ENCODE peak calls at places on chromosome 6, in seven cellular contexts. P is HCT116, V is SK-N-SH, W is GM12878, E is HepG2, Q is K562, J is H1. F is an unnamed sample.

GRCh38 chr6:158474961-158475343 is 84.9 kb upstream of the TMEM181 start:
- DNase-seq in P (no peak), V (no peak), W (no peak), E (peak), Q (no peak), J (no peak), F (peak)

GRCh38 chr6:44129841-44130322 is 2.5 kb downstream of the TMEM63B start:
- DNase-seq in P (no peak), V (no peak), W (no peak), E (peak), Q (peak), J (no peak), F (no peak)

GRCh38 chr6:23228439-23229024 is 659.2 kb downstream of the HDGFL1 start:
- DNase-seq in P (no peak), V (no peak), W (no peak), E (no peak), Q (no peak), J (no peak), F (no peak)

GRCh38 chr6:98142839-98143238 is 691.5 kb upstream of the POU3F2 start:
- DNase-seq in P (no peak), V (no peak), W (no peak), E (no peak), Q (no peak), J (no peak), F (no peak)

GRCh38 chr6:18405477-18406293 is 18.5 kb downstream of the RNF144B start:
- DNase-seq in P (no peak), V (no peak), W (no peak), E (no peak), Q (no peak), J (no peak), F (peak)

GRCh38 chr6:38552136-38552535 is 87.6 kb downstream of the BTBD9 start:
- DNase-seq in P (no peak), V (no peak), W (peak), E (no peak), Q (no peak), J (no peak), F (no peak)

GRCh38 chr6:49646130-49646824 is 9.6 kb upstream of the RHAG start:
- DNase-seq in P (no peak), V (no peak), W (no peak), E (no peak), Q (peak), J (no peak), F (no peak)

GRCh38 chr6:52649521-52649920 is 21.4 kb upstream of the TMEM14A start:
- DNase-seq in P (no peak), V (no peak), W (no peak), E (no peak), Q (no peak), J (no peak), F (no peak)

GRCh38 chr6:110658621-110659211 is 156.6 kb downstream of the CDK19 start:
- DNase-seq in P (no peak), V (no peak), W (no peak), E (no peak), Q (no peak), J (no peak), F (no peak)

GRCh38 chr6:99016355-99016754 is 68.6 kb upstream of the FBXL4 start:
- DNase-seq in P (no peak), V (no peak), W (no peak), E (no peak), Q (no peak), J (no peak), F (no peak)

GRCh38 chr6:36118550-36119107 is 11.7 kb upstream of the MAPK13 start:
- DNase-seq in P (no peak), V (no peak), W (no peak), E (peak), Q (peak), J (no peak), F (no peak)

GRCh38 chr6:3355011-3355357 is 96.2 kb downstream of the PSMG4 start:
- DNase-seq in P (no peak), V (no peak), W (no peak), E (no peak), Q (peak), J (no peak), F (no peak)

GRCh38 chr6:130708338-130708737 is 118.9 kb upstream of the SMLR1 start:
- DNase-seq in P (no peak), V (no peak), W (no peak), E (no peak), Q (no peak), J (no peak), F (peak)

GRCh38 chr6:126117251-126117650 is 130.9 kb downstream of the TRMT11 start:
- DNase-seq in P (no peak), V (no peak), W (no peak), E (no peak), Q (no peak), J (no peak), F (no peak)

GRCh38 chr6:3386374-3386857 is 70.4 kb downstream of the SLC22A23 start:
- DNase-seq in P (no peak), V (no peak), W (no peak), E (no peak), Q (no peak), J (no peak), F (no peak)

GRCh38 chr6:16927205-16927604 is 165.9 kb upstream of the ATXN1 start:
- DNase-seq in P (no peak), V (no peak), W (no peak), E (no peak), Q (no peak), J (no peak), F (no peak)

GRCh38 chr6:132322398-132322797 is 78.9 kb downstream of the MOXD1 start:
- DNase-seq in P (no peak), V (no peak), W (no peak), E (no peak), Q (no peak), J (no peak), F (no peak)

GRCh38 chr6:43999628-44000027 is 127.6 kb downstream of the MRPL14 start:
- DNase-seq in P (no peak), V (no peak), W (no peak), E (no peak), Q (no peak), J (no peak), F (no peak)

GRCh38 chr6:44704240-44705150 is 317.0 kb downstream of the CDC5L start:
- DNase-seq in P (no peak), V (no peak), W (peak), E (no peak), Q (no peak), J (no peak), F (no peak)

GRCh38 chr6:104684911-104685415 is 174.8 kb downstream of the HACE1 start:
- DNase-seq in P (no peak), V (no peak), W (no peak), E (no peak), Q (no peak), J (no peak), F (no peak)

GRCh38 chr6:161889324-161889723 is 615.5 kb upstream of the AGPAT4 start:
- DNase-seq in P (no peak), V (no peak), W (no peak), E (no peak), Q (no peak), J (no peak), F (no peak)

GRCh38 chr6:100472674-100473073 is 8.0 kb upstream of the SIM1 start:
- DNase-seq in P (no peak), V (no peak), W (peak), E (no peak), Q (no peak), J (no peak), F (no peak)

GRCh38 chr6:84635081-84635745 is 129.2 kb downstream of the TBX18 start:
- DNase-seq in P (no peak), V (no peak), W (no peak), E (no peak), Q (no peak), J (no peak), F (no peak)

GRCh38 chr6:127190552-127190951 is 72.1 kb downstream of the RSPO3 start:
- DNase-seq in P (peak), V (no peak), W (no peak), E (no peak), Q (peak), J (no peak), F (no peak)

GRCh38 chr6:5619249-5619648 is 357.9 kb downstream of the FARS2 start:
- DNase-seq in P (no peak), V (no peak), W (peak), E (no peak), Q (no peak), J (no peak), F (no peak)
- TF ChIP-seq JUND in P (no peak), V (no peak), W (no peak), E (no peak), Q (no peak), J (no peak), F (no peak)

DNA sequence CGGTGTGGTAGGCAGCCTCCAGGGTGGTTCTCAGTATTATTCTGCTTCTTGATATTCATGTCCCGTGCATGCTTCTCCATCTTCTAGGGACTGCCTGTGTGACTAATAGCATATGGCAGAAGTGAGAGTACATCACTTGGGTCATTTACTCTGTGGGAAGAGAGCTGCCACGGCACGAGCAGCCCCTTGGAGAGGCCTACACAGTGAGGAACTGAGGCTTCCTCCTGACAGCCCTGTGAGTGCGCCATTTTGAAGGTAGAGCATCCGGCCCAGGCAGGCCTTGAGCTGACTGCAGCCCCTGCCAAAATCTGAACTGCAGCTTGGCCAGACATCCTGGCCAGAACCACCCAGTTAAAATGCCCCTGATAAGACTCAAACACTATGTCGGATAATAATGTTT is 17.3 kb upstream of the MCUR1 start:
- DNase-seq in P (no peak), V (no peak), W (no peak), E (no peak), Q (no peak), J (no peak), F (no peak)
- TF ChIP-seq JUND in P (no peak), V (no peak), W (no peak), E (no peak), Q (no peak), J (no peak), F (no peak)

GRCh38 chr6:89120371-89120770 is 2.5 kb upstream of the SRSF12 start:
- DNase-seq in P (no peak), V (no peak), W (no peak), E (no peak), Q (no peak), J (no peak), F (no peak)

GRCh38 chr6:89118931-89119330 is 1.1 kb upstream of the SRSF12 start:
- DNase-seq in P (no peak), V (peak), W (no peak), E (no peak), Q (no peak), J (no peak), F (peak)

GRCh38 chr6:89117285-89118108 is at the start of gene SRSF12:
- DNase-seq in P (no peak), V (peak), W (no peak), E (no peak), Q (no peak), J (no peak), F (peak)

GRCh38 chr6:89122625-89123024 is 4.8 kb upstream of the SRSF12 start:
- DNase-seq in P (peak), V (peak), W (no peak), E (peak), Q (no peak), J (no peak), F (peak)

GRCh38 chr6:89121934-89122333 is 4.1 kb upstream of the SRSF12 start:
- DNase-seq in P (no peak), V (no peak), W (no peak), E (no peak), Q (no peak), J (no peak), F (no peak)
- TF ChIP-seq JUND in P (no peak), V (no peak), W (no peak), E (no peak), Q (no peak), J (no peak), F (no peak)

DNA sequence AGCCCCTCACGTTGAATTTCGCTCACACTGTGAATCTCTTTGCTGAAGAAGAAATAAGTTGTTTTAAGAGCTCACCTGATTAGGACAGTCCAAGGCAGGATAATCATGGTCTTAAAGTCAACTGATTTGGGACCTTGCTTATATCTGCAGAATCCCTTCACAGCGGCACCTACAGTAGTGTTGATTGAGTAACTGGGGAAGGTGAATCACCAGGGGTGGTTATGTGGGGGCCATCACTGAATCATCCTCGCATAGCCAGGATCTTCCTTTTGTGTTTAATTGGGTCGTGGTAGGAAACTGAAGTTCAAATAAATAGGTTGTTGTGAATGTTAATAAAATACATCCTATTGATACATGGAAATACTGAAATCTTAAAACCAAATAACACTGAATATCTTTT is 20.2 kb upstream of the MICA start:
- DNase-seq in P (no peak), V (no peak), W (no peak), E (no peak), Q (peak), J (no peak), F (no peak)
- TF ChIP-seq JUND in P (no peak), V (no peak), W (no peak), E (no peak), Q (no peak), J (no peak), F (no peak)

DNA sequence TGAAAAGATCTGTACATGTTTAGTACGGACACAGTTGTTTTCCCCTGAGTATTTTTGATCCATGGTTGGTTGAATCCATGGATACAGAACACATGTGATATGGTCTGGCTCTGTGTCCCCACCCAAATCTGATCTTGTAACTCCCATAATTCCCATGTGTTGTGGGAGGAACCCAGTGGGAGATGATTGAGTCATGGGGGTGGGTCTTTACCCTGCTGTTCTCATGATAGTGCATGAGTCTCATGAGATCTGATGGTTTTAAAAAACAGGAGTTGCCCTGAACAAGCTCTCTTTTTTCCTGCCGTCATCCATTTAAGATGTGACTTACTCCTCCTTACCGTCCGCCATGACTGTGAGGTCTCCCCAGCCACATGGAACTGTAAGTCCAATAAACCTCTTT is 139.2 kb downstream of the CDKAL1 start:
- DNase-seq in P (no peak), V (no peak), W (no peak), E (no peak), Q (no peak), J (no peak), F (no peak)
- TF ChIP-seq JUND in P (no peak), V (no peak), W (no peak), E (no peak), Q (no peak), J (no peak), F (no peak)